ENCODE peak calls at places on chromosomes 1 and 21, in seven cellular contexts. B, G, A, H, R, Q and W are unnamed samples.

GRCh38 chr1:244280859-244281258 is 170.8 kb downstream of the ADSS2 start:
- DNase-seq in B (no peak), G (no peak), A (no peak), H (no peak), R (peak; percentile 64), Q (no peak), W (no peak)

GRCh38 chr1:226428348-226429050 is 20.6 kb upstream of the PARP1 start:
- DNase-seq in B (no peak), G (no peak), A (no peak), H (no peak), R (no peak), Q (no peak), W (no peak)

GRCh38 chr1:7026188-7026587 is 240.9 kb downstream of the CAMTA1 start:
- DNase-seq in B (no peak), G (no peak), A (no peak), H (no peak), R (no peak), Q (no peak), W (peak; percentile 18)

GRCh38 chr1:208069908-208070307 is 159.0 kb upstream of the CD34 start:
- DNase-seq in B (no peak), G (no peak), A (no peak), H (no peak), R (no peak), Q (no peak), W (no peak)

GRCh38 chr1:115426271-115426771 is 88.3 kb upstream of the NGF start:
- DNase-seq in B (no peak), G (peak; percentile 42), A (no peak), H (peak; percentile 40), R (peak; percentile 76), Q (peak; percentile 32), W (no peak)

GRCh38 chr1:94670273-94670672 is 128.7 kb upstream of the F3 start:
- DNase-seq in B (no peak), G (no peak), A (no peak), H (no peak), R (peak; percentile 34), Q (no peak), W (no peak)

GRCh38 chr1:225652726-225653462 is at the start of gene ENAH:
- DNase-seq in B (peak; percentile 72), G (peak; percentile 85), A (peak; percentile 90), H (peak; percentile 92), R (peak; percentile 84), Q (peak; percentile 87), W (peak; percentile 83)

GRCh38 chr21:16794944-16795343 is 717.9 kb upstream of the CXADR start:
- DNase-seq in B (no peak), G (peak; percentile 51), A (no peak), H (no peak), R (peak; percentile 81), Q (no peak), W (no peak)

GRCh38 chr1:24526940-24527542 is 24.4 kb downstream of the RCAN3 start:
- DNase-seq in B (peak; percentile 37), G (no peak), A (no peak), H (no peak), R (peak; percentile 26), Q (no peak), W (peak; percentile 53)

GRCh38 chr1:41394918-41395598 is 33.8 kb downstream of the FOXO6 start:
- DNase-seq in B (no peak), G (no peak), A (no peak), H (no peak), R (peak; percentile 39), Q (no peak), W (no peak)

GRCh38 chr1:52551476-52552235 is 1.2 kb downstream of the TUT4 start:
- DNase-seq in B (peak; percentile 34), G (no peak), A (no peak), H (no peak), R (peak; percentile 78), Q (no peak), W (peak; percentile 64)

GRCh38 chr1:203557958-203558760 is 64.2 kb downstream of the OPTC start:
- DNase-seq in B (no peak), G (peak; percentile 88), A (no peak), H (peak; percentile 49), R (peak; percentile 96), Q (no peak), W (no peak)

GRCh38 chr1:202009326-202010031 is 908 bp upstream of the ELF3 start:
- DNase-seq in B (peak; percentile 94), G (peak; percentile 79), A (no peak), H (peak; percentile 77), R (peak; percentile 78), Q (peak; percentile 76), W (peak; percentile 80)

DNA sequence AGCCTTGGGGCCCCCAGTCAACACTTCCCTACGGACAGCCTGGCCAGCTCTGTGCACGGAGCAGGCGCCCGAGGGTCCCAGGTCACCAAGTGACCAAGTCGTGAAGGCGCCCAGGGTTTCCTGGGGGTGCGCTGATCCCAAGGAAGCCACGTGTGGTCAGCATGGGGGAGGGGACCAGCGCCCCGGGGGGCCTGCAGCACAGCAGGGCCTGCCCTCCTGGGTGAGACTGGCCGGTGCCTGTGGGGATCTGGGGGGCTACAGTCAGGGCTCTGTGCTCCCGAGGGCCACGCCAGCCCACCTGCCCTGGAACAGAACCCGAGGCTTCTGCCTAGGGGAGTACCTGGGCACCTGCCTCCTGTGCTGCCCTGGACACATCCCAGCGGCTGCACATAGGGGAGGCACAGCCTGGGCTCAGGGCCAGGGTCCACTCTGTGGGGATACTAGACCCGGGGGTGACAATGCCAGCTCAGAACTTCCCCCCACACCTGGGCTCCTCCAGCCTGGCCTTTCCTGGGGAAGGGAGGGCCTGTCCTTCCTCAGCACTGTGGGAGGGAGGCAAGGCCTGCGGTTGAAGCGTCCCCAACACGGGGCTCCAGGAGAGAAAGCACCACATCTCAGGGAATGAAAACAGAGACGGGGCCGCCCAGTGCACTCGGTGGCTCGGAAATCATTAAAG is 6.2 kb upstream of the POFUT2 start:
- DNase-seq in B (peak; percentile 22), G (peak; percentile 54), A (peak; percentile 66), H (peak; percentile 79), R (no peak), Q (peak; percentile 56), W (no peak)
- H3K27ac ChIP-seq in B (peak overlapping the region; percentile 72), G (peak overlapping the region; percentile 86), A (peak overlapping the region; percentile 94), H (peak overlapping the region; percentile 97), R (peak overlapping the region; percentile 94), Q (peak overlapping the region; percentile 32), W (peak overlapping the region; percentile 85)

DNA sequence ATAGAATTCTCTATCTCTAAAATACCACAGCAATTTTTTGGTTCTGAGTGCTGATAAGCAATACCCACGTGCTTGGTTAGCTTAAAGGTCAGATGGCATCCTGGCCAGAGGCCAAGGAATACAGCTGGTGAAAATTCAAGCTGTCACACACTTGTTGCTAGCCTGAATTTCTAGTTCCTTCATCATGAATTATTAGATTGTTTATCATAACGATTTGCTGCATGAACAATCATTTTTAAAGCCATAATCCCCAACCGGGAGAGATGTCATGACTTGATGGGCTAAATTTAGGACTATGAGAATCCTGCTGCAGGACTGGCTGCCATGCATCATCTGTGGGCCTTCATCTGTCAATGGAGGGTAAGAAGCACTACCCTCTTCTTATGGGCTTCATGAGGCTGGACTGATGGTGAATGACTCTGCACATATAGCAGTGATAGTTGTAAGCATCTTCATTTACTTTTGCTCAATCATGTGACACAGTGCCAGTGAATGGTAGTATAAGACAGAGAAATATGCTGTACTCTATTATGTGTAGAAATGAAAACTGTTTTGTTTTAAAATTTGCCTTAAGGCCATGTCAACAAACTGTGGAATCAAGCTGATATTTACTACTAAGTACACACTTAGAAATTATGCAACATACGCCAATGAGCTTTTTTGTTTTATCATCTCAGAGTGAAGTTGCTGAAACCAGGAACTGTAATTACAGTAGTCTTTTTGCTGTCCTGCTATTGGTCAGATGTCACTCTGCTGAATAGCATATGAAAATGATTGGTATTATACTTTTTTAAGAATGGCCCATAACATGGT is 80.5 kb upstream of the RALGPS2 start:
- DNase-seq in B (peak; percentile 40), G (peak; percentile 22), A (no peak), H (peak; percentile 38), R (no peak), Q (peak; percentile 78), W (peak; percentile 82)
- H3K4me3 ChIP-seq in B (no peak overlapping the region), G (no peak overlapping the region), A (no peak overlapping the region), H (no peak overlapping the region), R (no peak overlapping the region), Q (no peak overlapping the region), W (no peak overlapping the region)

GRCh38 chr1:43308635-43309580 is 8.1 kb downstream of the TIE1 start:
- DNase-seq in B (no peak), G (no peak), A (peak; percentile 36), H (no peak), R (no peak), Q (no peak), W (no peak)

GRCh38 chr1:43306688-43307457 is 6.1 kb downstream of the TIE1 start:
- DNase-seq in B (no peak), G (no peak), A (peak; percentile 65), H (no peak), R (no peak), Q (no peak), W (peak; percentile 44)

GRCh38 chr1:43305926-43306687 is 5.3 kb downstream of the TIE1 start:
- DNase-seq in B (no peak), G (no peak), A (peak; percentile 57), H (no peak), R (no peak), Q (no peak), W (no peak)

GRCh38 chr1:43309626-43310025 is 8.8 kb downstream of the TIE1 start:
- DNase-seq in B (no peak), G (no peak), A (peak; percentile 38), H (no peak), R (no peak), Q (no peak), W (no peak)

DNA sequence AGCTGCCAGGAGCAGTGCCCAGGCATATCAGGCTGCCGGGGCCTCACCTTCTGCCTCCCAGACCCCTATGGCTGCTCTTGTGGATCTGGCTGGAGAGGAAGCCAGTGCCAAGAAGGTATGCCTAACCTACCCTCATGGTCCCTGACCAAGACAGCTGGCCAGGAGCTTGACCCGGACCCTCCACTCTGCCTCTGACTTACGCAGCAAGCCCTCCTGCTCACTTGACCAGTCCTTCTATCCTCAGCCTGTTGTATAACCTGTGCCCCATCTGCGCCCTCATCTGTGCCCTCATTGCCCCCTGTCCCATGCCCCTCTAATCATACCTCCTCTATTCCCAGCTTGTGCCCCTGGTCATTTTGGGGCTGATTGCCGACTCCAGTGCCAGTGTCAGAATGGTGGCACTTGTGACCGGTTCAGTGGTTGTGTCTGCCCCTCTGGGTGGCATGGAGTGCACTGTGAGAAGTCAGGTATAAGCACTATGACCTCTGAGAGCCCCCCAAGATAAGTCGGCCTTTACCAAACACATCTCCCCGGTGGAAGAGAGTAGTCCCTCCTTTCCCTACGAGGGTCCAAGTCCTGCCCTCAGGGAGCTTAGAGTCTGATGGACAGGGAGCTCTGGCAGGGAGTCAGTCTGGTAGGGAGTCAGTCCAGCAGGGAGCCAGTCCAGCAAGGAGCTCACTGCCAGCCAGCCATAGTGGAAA is 6.8 kb downstream of the TIE1 start:
- DNase-seq in B (no peak), G (no peak), A (peak; percentile 46), H (no peak), R (no peak), Q (no peak), W (no peak)
- H3K27ac ChIP-seq in B (no peak overlapping the region), G (no peak overlapping the region), A (no peak overlapping the region), H (no peak overlapping the region), R (no peak overlapping the region), Q (no peak overlapping the region), W (no peak overlapping the region)

DNA sequence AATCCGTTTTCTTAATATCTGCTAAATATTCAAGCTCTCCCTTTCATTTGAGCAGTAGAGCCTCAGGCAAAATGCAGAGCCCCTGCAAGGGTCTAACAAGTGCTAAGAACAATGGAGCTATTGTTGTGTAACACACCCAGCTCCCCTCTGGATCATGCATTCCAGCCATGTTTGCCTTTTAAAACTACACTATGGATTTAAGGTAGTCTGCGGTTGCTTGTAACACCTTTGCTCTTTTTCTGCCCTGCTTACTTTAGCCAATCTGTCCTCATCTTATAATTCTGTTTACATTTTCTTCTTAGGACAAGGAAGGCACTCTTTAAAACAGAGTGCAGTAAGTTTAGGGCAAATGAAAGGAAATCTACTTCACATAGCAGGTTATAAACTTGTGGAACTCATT is 60.0 kb upstream of the C1orf105 start:
- DNase-seq in B (peak; percentile 35), G (no peak), A (no peak), H (no peak), R (no peak), Q (no peak), W (no peak)
- H3K4me3 ChIP-seq in B (no peak overlapping the region), G (no peak overlapping the region), A (no peak overlapping the region), H (no peak overlapping the region), R (no peak overlapping the region), Q (no peak overlapping the region), W (no peak overlapping the region)